ENCODE peak calls at places on chromosomes 12 and 14, in ten cellular contexts. K is HuH-7.5; O is anterior cingulate cortex; V is mesothelial cell of epicardium; C is heart left ventricle; E is naive thymus-derived CD8-positive, alpha-beta T cell; G is activated T-cell treated with anti-CD3 and anti-CD28 coated beads, Interleukin-2, amount 50 U/mL, for 72 hours; J is LNCaP clone FGC; D is iPS DF 6.9; T is NB4. M is an unnamed sample.

GRCh38 chr14:102571043-102571442 is 21.4 kb upstream of the RCOR1 start:
- DNase-seq in K (no peak), O (no peak), V (no peak), C (no peak), E (no peak), G (no peak), J (no peak), D (no peak), T (no peak), M (no peak)

GRCh38 chr12:2844786-2845185 is 10.0 kb upstream of the NRIP2 start:
- DNase-seq in K (no peak), O (no peak), V (no peak), C (no peak), E (no peak), G (no peak), J (no peak), D (no peak), T (no peak), M (no peak)

GRCh38 chr12:81502912-81503695 is 256.0 kb downstream of the PPFIA2 start:
- DNase-seq in K (no peak), O (no peak), V (no peak), C (no peak), E (no peak), G (no peak), J (no peak), D (no peak), T (no peak), M (no peak)

GRCh38 chr12:57027011-57027804 is 10.9 kb upstream of the TAC3 start:
- DNase-seq in K (no peak), O (no peak), V (no peak), C (no peak), E (no peak), G (no peak), J (no peak), D (no peak), T (no peak), M (no peak)

GRCh38 chr14:101878222-101879211 is 85.9 kb upstream of the DYNC1H1 start:
- DNase-seq in K (no peak), O (no peak), V (no peak), C (no peak), E (no peak), G (peak; percentile 70), J (no peak), D (no peak), T (peak; percentile 53), M (no peak)

GRCh38 chr12:3752096-3752709 is 706 bp downstream of the CRACR2A start:
- DNase-seq in K (no peak), O (no peak), V (peak; percentile 11), C (peak; percentile 47), E (peak; percentile 32), G (peak; percentile 80), J (no peak), D (no peak), T (peak; percentile 85), M (no peak)

GRCh38 chr14:102774391-102775153 is 2.7 kb upstream of the TRAF3 start:
- DNase-seq in K (peak; percentile 90), O (no peak), V (peak; percentile 51), C (peak; percentile 35), E (peak; percentile 45), G (peak; percentile 60), J (no peak), D (peak; percentile 73), T (peak; percentile 76), M (peak; percentile 47)

GRCh38 chr12:5441497-5442236 is 9.8 kb downstream of the NTF3 start:
- DNase-seq in K (no peak), O (no peak), V (no peak), C (no peak), E (no peak), G (no peak), J (no peak), D (no peak), T (no peak), M (no peak)

GRCh38 chr12:28963554-28963953 is 185.5 kb upstream of the FAR2 start:
- DNase-seq in K (no peak), O (no peak), V (no peak), C (no peak), E (no peak), G (no peak), J (peak; percentile 8), D (no peak), T (peak; percentile 57), M (peak; percentile 2)

GRCh38 chr14:71985538-71986234 is 53.5 kb downstream of the RGS6 start:
- DNase-seq in K (no peak), O (no peak), V (no peak), C (no peak), E (no peak), G (no peak), J (peak; percentile 21), D (no peak), T (no peak), M (no peak)

GRCh38 chr12:6534914-6535696 is 788 bp downstream of the GAPDH start:
- DNase-seq in K (no peak), O (no peak), V (peak; percentile 73), C (peak; percentile 73), E (peak; percentile 58), G (peak; percentile 88), J (no peak), D (no peak), T (peak; percentile 87), M (peak; percentile 60)

GRCh38 chr14:30020271-30020670 is 92.6 kb upstream of the PRKD1 start:
- DNase-seq in K (no peak), O (no peak), V (no peak), C (no peak), E (no peak), G (no peak), J (no peak), D (no peak), T (no peak), M (peak; percentile 62)

GRCh38 chr12:76033116-76034001 is 1.8 kb upstream of the PHLDA1 start:
- DNase-seq in K (no peak), O (no peak), V (no peak), C (no peak), E (no peak), G (no peak), J (no peak), D (no peak), T (no peak), M (no peak)

GRCh38 chr14:105045710-105046326 is 19.4 kb downstream of the GPR132 start:
- DNase-seq in K (peak; percentile 95), O (no peak), V (peak; percentile 97), C (peak; percentile 88), E (peak; percentile 96), G (peak; percentile 97), J (peak; percentile 17), D (peak; percentile 54), T (peak; percentile 91), M (peak; percentile 81)

GRCh38 chr14:89870335-89870734 is 84.2 kb downstream of the EFCAB11 start:
- DNase-seq in K (no peak), O (no peak), V (no peak), C (no peak), E (no peak), G (no peak), J (no peak), D (no peak), T (no peak), M (no peak)

GRCh38 chr14:91352101-91352500 is 65.5 kb downstream of the CCDC88C start:
- DNase-seq in K (no peak), O (no peak), V (no peak), C (no peak), E (no peak), G (no peak), J (no peak), D (no peak), T (no peak), M (no peak)

GRCh38 chr14:22980672-22981089 is 1.7 kb downstream of the AJUBA start:
- DNase-seq in K (peak; percentile 78), O (no peak), V (peak; percentile 75), C (peak; percentile 29), E (peak; percentile 43), G (peak; percentile 12), J (no peak), D (no peak), T (no peak), M (no peak)

GRCh38 chr12:104057771-104058197 is 6.5 kb upstream of the HCFC2 start:
- DNase-seq in K (no peak), O (no peak), V (no peak), C (no peak), E (no peak), G (no peak), J (no peak), D (no peak), T (peak; percentile 45), M (peak; percentile 47)

GRCh38 chr14:45610303-45610702 is 357.3 kb upstream of the MIS18BP1 start:
- DNase-seq in K (no peak), O (no peak), V (no peak), C (no peak), E (no peak), G (no peak), J (peak; percentile 2), D (no peak), T (no peak), M (peak; percentile 45)

GRCh38 chr12:101789171-101789570 is 41.6 kb downstream of the GNPTAB start:
- DNase-seq in K (no peak), O (no peak), V (no peak), C (no peak), E (no peak), G (no peak), J (no peak), D (no peak), T (no peak), M (peak; percentile 4)

GRCh38 chr12:78917513-78917912 is 52.9 kb downstream of the SYT1 start:
- DNase-seq in K (no peak), O (no peak), V (no peak), C (no peak), E (no peak), G (no peak), J (no peak), D (no peak), T (no peak), M (no peak)

GRCh38 chr14:21071225-21072041 is 1.3 kb downstream of the ARHGEF40 start:
- DNase-seq in K (peak; percentile 73), O (peak; percentile 28), V (peak; percentile 81), C (peak; percentile 92), E (no peak), G (peak; percentile 46), J (no peak), D (no peak), T (peak; percentile 99), M (peak; percentile 84)

GRCh38 chr12:6852651-6853354 is 853 bp downstream of the USP5 start:
- DNase-seq in K (no peak), O (no peak), V (peak; percentile 51), C (no peak), E (peak; percentile 41), G (peak; percentile 80), J (no peak), D (no peak), T (peak; percentile 58), M (peak; percentile 27)

GRCh38 chr14:75223664-75224154 is 47.3 kb upstream of the TMED10 start:
- DNase-seq in K (no peak), O (no peak), V (no peak), C (peak; percentile 55), E (no peak), G (no peak), J (no peak), D (no peak), T (peak; percentile 93), M (no peak)

GRCh38 chr12:77925536-77926108 is 94.9 kb downstream of the NAV3 start:
- DNase-seq in K (peak; percentile 19), O (no peak), V (peak; percentile 62), C (peak; percentile 73), E (no peak), G (peak; percentile 3), J (peak; percentile 91), D (peak; percentile 78), T (peak; percentile 83), M (peak; percentile 93)

GRCh38 chr14:55073856-55074255 is 22.4 kb downstream of the MAPK1IP1L start:
- DNase-seq in K (no peak), O (no peak), V (no peak), C (no peak), E (no peak), G (no peak), J (no peak), D (no peak), T (no peak), M (no peak)

GRCh38 chr12:65274873-65275272 is 3.6 kb upstream of the MSRB3 start:
- DNase-seq in K (no peak), O (no peak), V (no peak), C (no peak), E (no peak), G (no peak), J (no peak), D (no peak), T (no peak), M (no peak)

GRCh38 chr12:27076930-27077329 is 5.4 kb downstream of the C12orf71 start:
- DNase-seq in K (no peak), O (no peak), V (no peak), C (no peak), E (no peak), G (no peak), J (no peak), D (no peak), T (no peak), M (no peak)

M was measured in NCI-H1105 treated with DMSO at 0.1 percent for 48 hours.